ENCODE peak calls at places on chromosome 2, in seven cellular contexts. A is astrocyte of the spinal cord, V is retina, G is activated T-helper 1 cell treated with Interleukin-2 at 50 U/mL for 16 hours, D is prostate gland, P is left cardiac atrium, X is AG10803. E is an unnamed sample.
A peak's percentile ranks its signal among the peaks of the same experiment; 100 is the strongest.

GRCh38 chr2:149601141-149601796 is 13.7 kb upstream of the MMADHC start:
- DNase-seq in A (peak; percentile 62), V (no peak), G (no peak), D (no peak), P (no peak), X (peak; percentile 22), E (no peak)

GRCh38 chr2:239278941-239279365 is 121.9 kb downstream of the HDAC4 start:
- DNase-seq in A (peak; percentile 49), V (no peak), G (no peak), D (no peak), P (no peak), X (peak; percentile 57), E (no peak)

GRCh38 chr2:101921961-101922325 is 69.8 kb upstream of the IL1R2 start:
- DNase-seq in A (no peak), V (no peak), G (no peak), D (no peak), P (no peak), X (no peak), E (no peak)

GRCh38 chr2:44680424-44680971 is 261.0 kb upstream of the SIX3 start:
- DNase-seq in A (no peak), V (peak; percentile 67), G (no peak), D (no peak), P (no peak), X (no peak), E (no peak)

GRCh38 chr2:240308111-240308651 is 127.3 kb upstream of the GPC1 start:
- DNase-seq in A (no peak), V (no peak), G (no peak), D (no peak), P (no peak), X (no peak), E (no peak)

GRCh38 chr2:207337234-207338219 is 171.8 kb upstream of the KLF7 start:
- DNase-seq in A (peak; percentile 53), V (no peak), G (no peak), D (no peak), P (no peak), X (no peak), E (peak; percentile 77)

GRCh38 chr2:10433264-10433947 is 14.7 kb downstream of the ODC1 start:
- DNase-seq in A (no peak), V (no peak), G (no peak), D (no peak), P (no peak), X (no peak), E (no peak)

GRCh38 chr2:27085670-27086089 is 892 bp upstream of the KHK start:
- DNase-seq in A (peak; percentile 70), V (peak; percentile 76), G (no peak), D (peak; percentile 75), P (peak; percentile 89), X (peak; percentile 68), E (peak; percentile 60)

GRCh38 chr2:120140866-120141265 is 82.3 kb downstream of the TMEM185B start:
- DNase-seq in A (no peak), V (no peak), G (no peak), D (no peak), P (no peak), X (no peak), E (no peak)

GRCh38 chr2:69023236-69023635 is 10.3 kb downstream of the ANTXR1 start:
- DNase-seq in A (no peak), V (no peak), G (no peak), D (no peak), P (no peak), X (no peak), E (no peak)

GRCh38 chr2:134669731-134670669 is 48.8 kb downstream of the TMEM163 start:
- DNase-seq in A (no peak), V (no peak), G (peak; percentile 53), D (no peak), P (no peak), X (no peak), E (no peak)

GRCh38 chr2:3636586-3637310 is 21.3 kb upstream of the ALLC start:
- DNase-seq in A (no peak), V (no peak), G (no peak), D (no peak), P (no peak), X (no peak), E (no peak)

GRCh38 chr2:201320701-201321100 is 36.4 kb downstream of the FLACC1 start:
- DNase-seq in A (no peak), V (no peak), G (no peak), D (no peak), P (no peak), X (no peak), E (no peak)

GRCh38 chr2:18907508-18907907 is 318.1 kb upstream of the NT5C1B start:
- DNase-seq in A (no peak), V (no peak), G (no peak), D (no peak), P (no peak), X (no peak), E (no peak)

GRCh38 chr2:53708988-53709387 is 58.6 kb upstream of the CHAC2 start:
- DNase-seq in A (no peak), V (no peak), G (no peak), D (no peak), P (no peak), X (no peak), E (no peak)

GRCh38 chr2:195479407-195479806 is 177.6 kb upstream of the SLC39A10 start:
- DNase-seq in A (no peak), V (no peak), G (no peak), D (no peak), P (no peak), X (no peak), E (no peak)

E was measured in LoVo.